ENCODE peak calls at places on chromosomes 1 and 21, in six cellular contexts. W, P, S, Y, X and O are unnamed samples.
A peak's percentile ranks its signal among the peaks of the same experiment; 100 is the strongest.

GRCh38 chr1:8962812-8963669 is 17.4 kb downstream of the CA6 start:
- DNase-seq in Y (no peak), X (peak; percentile 23), S (peak; percentile 63), P (peak; percentile 27), W (peak; percentile 71), O (no peak)

GRCh38 chr1:59113876-59114457 is 182.9 kb upstream of the FGGY start:
- DNase-seq in Y (no peak), W (no peak), P (no peak), S (no peak), X (no peak), O (no peak)

GRCh38 chr1:231070758-231071443 is 30.8 kb upstream of the FAM89A start:
- DNase-seq in S (no peak), X (no peak), W (no peak), Y (no peak), P (peak; percentile 9), O (no peak)

GRCh38 chr1:110118636-110119396 is 6.6 kb downstream of the UBL4B start:
- DNase-seq in Y (no peak), P (peak; percentile 36), W (no peak), S (peak; percentile 36), X (no peak), O (no peak)

GRCh38 chr21:44836666-44837471 is 19.0 kb upstream of the SUMO3 start:
- DNase-seq in W (peak; percentile 55), P (peak; percentile 25), Y (peak; percentile 59), S (peak; percentile 55), X (no peak), O (no peak)

GRCh38 chr21:40047993-40048730 is 180.9 kb downstream of the PCP4 start:
- DNase-seq in S (no peak), X (no peak), P (no peak), W (no peak), Y (no peak), O (no peak)

GRCh38 chr21:43274946-43275310 is 106.1 kb downstream of the CRYAA start:
- DNase-seq in X (no peak), S (no peak), Y (no peak), P (no peak), W (no peak), O (no peak)

GRCh38 chr1:65066379-65066765 is 81.6 kb upstream of the AK4 start:
- DNase-seq in Y (no peak), S (peak; percentile 21), W (no peak), X (no peak), P (no peak), O (no peak)

GRCh38 chr1:234962340-234962989 is 166.2 kb downstream of the TOMM20 start:
- DNase-seq in W (peak; percentile 67), P (peak; percentile 100), S (peak; percentile 99), Y (peak; percentile 78), X (no peak), O (no peak)

GRCh38 chr1:112807117-112807516 is 92.0 kb upstream of the PPM1J start:
- DNase-seq in X (no peak), P (no peak), S (no peak), Y (no peak), W (no peak), O (no peak)

GRCh38 chr1:41591891-41592290 is 107.4 kb upstream of the EDN2 start:
- DNase-seq in Y (no peak), W (no peak), X (no peak), S (no peak), P (no peak), O (no peak)

GRCh38 chr21:14567557-14568279 is 21.6 kb upstream of the SAMSN1 start:
- DNase-seq in X (no peak), S (peak; percentile 61), P (no peak), Y (no peak), W (no peak), O (no peak)

GRCh38 chr1:27451346-27451745 is 38.6 kb downstream of the WASF2 start:
- DNase-seq in X (no peak), S (no peak), Y (no peak), P (no peak), W (no peak), O (no peak)

GRCh38 chr1:71745326-71745725 is 537.0 kb downstream of the NEGR1 start:
- DNase-seq in X (no peak), P (no peak), Y (no peak), W (no peak), S (no peak), O (no peak)

GRCh38 chr1:116508984-116509980 is 61.5 kb downstream of the CD58 start:
- DNase-seq in W (peak; percentile 89), X (peak; percentile 30), Y (no peak), S (peak; percentile 91), P (peak; percentile 89), O (no peak)

GRCh38 chr1:158035976-158036583 is 42.6 kb downstream of the KIRREL1 start:
- DNase-seq in S (peak; percentile 83), P (peak; percentile 82), X (no peak), W (peak; percentile 5), Y (no peak), O (no peak)

GRCh38 chr1:69172003-69173000 is 395.4 kb upstream of the LRRC7 start:
- DNase-seq in P (peak; percentile 74), S (peak; percentile 76), W (no peak), Y (no peak), X (no peak), O (no peak)

GRCh38 chr1:230287674-230288315 is 138.3 kb downstream of the PGBD5 start:
- DNase-seq in Y (peak; percentile 51), W (no peak), S (no peak), X (no peak), P (no peak), O (no peak)

GRCh38 chr1:215114154-215114933 is 31.8 kb downstream of the KCNK2 start:
- DNase-seq in Y (no peak), P (peak; percentile 92), W (no peak), X (no peak), S (peak; percentile 88), O (no peak)

GRCh38 chr1:27496604-27497155 is 6.7 kb upstream of the WASF2 start:
- DNase-seq in W (no peak), P (peak; percentile 83), X (no peak), S (peak; percentile 58), Y (peak; percentile 76), O (no peak)

GRCh38 chr21:42324896-42325295 is 9.7 kb upstream of the TFF3 start:
- DNase-seq in X (no peak), S (no peak), W (no peak), Y (no peak), P (no peak), O (no peak)

GRCh38 chr1:212415107-212415841 is 588 bp upstream of the PACC1 start:
- DNase-seq in P (no peak), X (no peak), Y (no peak), S (no peak), W (no peak), O (no peak)